ENCODE peak calls at places on chromosomes 13 and 19, in four cellular contexts. One of them, this sample, is unnamed.

GRCh38 chr19:52992109-52993004 is 21.4 kb upstream of the ERVV-1 start:
- DNase-seq in EL: peak
- DNase-seq in glutamatergic neuron: peak
- DNase-seq in T-helper 1 cell: no peak
- DNase-seq in this sample: no peak

GRCh38 chr19:44604241-44604640 is 9.1 kb upstream of the IGSF23 start:
- DNase-seq in T-helper 1 cell: no peak
- DNase-seq in glutamatergic neuron: no peak
- DNase-seq in EL: no peak
- DNase-seq in this sample: no peak

GRCh38 chr13:51943721-51944120 is 67.5 kb downstream of the ATP7B start:
- DNase-seq in glutamatergic neuron: no peak
- DNase-seq in T-helper 1 cell: no peak
- DNase-seq in EL: no peak
- DNase-seq in this sample: no peak

GRCh38 chr13:88086577-88086976 is 415.4 kb downstream of the SLITRK5 start:
- DNase-seq in T-helper 1 cell: no peak
- DNase-seq in EL: peak
- DNase-seq in glutamatergic neuron: no peak
- DNase-seq in this sample: peak

GRCh38 chr13:41456768-41457588 is at the start of gene RGCC:
- DNase-seq in EL: peak
- DNase-seq in glutamatergic neuron: peak
- DNase-seq in T-helper 1 cell: peak
- DNase-seq in this sample: peak

GRCh38 chr13:98856983-98857382 is 104.5 kb upstream of the SLC15A1 start:
- DNase-seq in EL: no peak
- DNase-seq in T-helper 1 cell: no peak
- DNase-seq in glutamatergic neuron: no peak
- DNase-seq in this sample: no peak

GRCh38 chr13:25679154-25679553 is 307.4 kb downstream of the ATP8A2 start:
- DNase-seq in T-helper 1 cell: no peak
- DNase-seq in EL: no peak
- DNase-seq in glutamatergic neuron: no peak
- DNase-seq in this sample: no peak

GRCh38 chr19:47003611-47003935 is 16.1 kb upstream of the NPAS1 start:
- DNase-seq in EL: no peak
- DNase-seq in glutamatergic neuron: no peak
- DNase-seq in T-helper 1 cell: no peak
- DNase-seq in this sample: no peak

GRCh38 chr19:4584670-4585460 is 25.4 kb upstream of the SEMA6B start:
- DNase-seq in EL: no peak
- DNase-seq in T-helper 1 cell: no peak
- DNase-seq in glutamatergic neuron: peak
- DNase-seq in this sample: no peak

This sample was measured in astrocyte.